ENCODE peak calls at places on chromosome 3, in ten cellular contexts. A, K, S, X, Y, C, V, E, B and T are unnamed samples.

GRCh38 chr3:42830437-42831320 is 21.4 kb downstream of the ACKR2 start:
- DNase-seq in Y (no peak), V (no peak), S (no peak), K (no peak), E (no peak), C (peak), X (peak), B (no peak), A (no peak), T (no peak)

GRCh38 chr3:142210144-142210543 is 15.2 kb downstream of the GK5 start:
- DNase-seq in K (no peak), E (no peak), X (no peak), S (no peak), Y (no peak), C (no peak), B (no peak), V (no peak), A (no peak), T (no peak)

GRCh38 chr3:184110316-184110725 is 13.5 kb downstream of the HTR3E start:
- DNase-seq in A (no peak), V (no peak), Y (no peak), X (peak), K (no peak), B (no peak), C (no peak), E (no peak), S (no peak), T (no peak)

GRCh38 chr3:71008350-71008923 is 575.1 kb downstream of the FOXP1 start:
- DNase-seq in C (no peak), Y (no peak), V (no peak), A (no peak), X (no peak), S (no peak), E (no peak), B (no peak), K (no peak), T (no peak)

GRCh38 chr3:16399473-16399872 is 114.0 kb downstream of the RFTN1 start:
- DNase-seq in Y (no peak), V (peak), S (no peak), C (no peak), K (peak), E (no peak), A (no peak), X (peak), B (no peak), T (no peak)

GRCh38 chr3:151816091-151816604 is 2.2 kb downstream of the AADAC start:
- DNase-seq in A (no peak), E (no peak), S (no peak), V (no peak), Y (no peak), X (peak), B (peak), C (no peak), K (no peak), T (no peak)

GRCh38 chr3:135982404-135982761 is 16.9 kb downstream of the PPP2R3A start:
- DNase-seq in B (no peak), Y (no peak), V (no peak), K (no peak), S (no peak), C (no peak), E (no peak), A (no peak), X (peak), T (no peak)

GRCh38 chr3:156323466-156323865 is 203.1 kb downstream of the KCNAB1 start:
- DNase-seq in V (no peak), B (no peak), X (peak), Y (no peak), C (no peak), A (no peak), S (no peak), E (no peak), K (no peak), T (no peak)

GRCh38 chr3:43773273-43774104 is 82.8 kb downstream of the ABHD5 start:
- DNase-seq in E (no peak), B (peak), S (no peak), V (peak), K (no peak), A (no peak), X (no peak), C (no peak), Y (no peak), T (peak)

GRCh38 chr3:190414297-190414696 is 26.3 kb downstream of the CLDN16 start:
- DNase-seq in A (no peak), X (no peak), C (no peak), B (no peak), S (no peak), K (no peak), E (no peak), Y (no peak), V (no peak), T (no peak)